ENCODE peak calls at places on chromosomes 12 and 14, in seven cellular contexts. C is mesendoderm, N is mesenchymal stem cell, T is trophoblast cell, O is neuronal stem cell, B is H1, E is IMR-90. V is an unnamed sample. For H3K4me1, the result is how much of the 10 kb centered on the place peaks cover.

GRCh38 chr12:25716842-25717241 is 163.8 kb upstream of the LMNTD1 start:
- DNase-seq in C (no peak), E (no peak), N (no peak), O (no peak), B (no peak), T (no peak), V (no peak)

GRCh38 chr12:4645023-4645422 is 3.8 kb downstream of the AKAP3 start:
- DNase-seq in O (no peak), N (peak), C (peak), E (no peak), B (no peak), T (no peak), V (no peak)

GRCh38 chr12:39618701-39619100 is 902 bp downstream of the ABCD2 start:
- DNase-seq in N (no peak), T (no peak), E (no peak), O (no peak), B (no peak), C (no peak), V (no peak)

GRCh38 chr12:76075448-76075847 is 9.0 kb downstream of the NAP1L1 start:
- DNase-seq in E (no peak), B (no peak), O (no peak), N (no peak), T (no peak), C (no peak), V (no peak)

GRCh38 chr14:53807580-53807979 is 149.0 kb downstream of the BMP4 start:
- DNase-seq in C (no peak), N (no peak), B (no peak), T (no peak), E (no peak), O (no peak), V (no peak)

GRCh38 chr12:95248604-95249355 is 31.2 kb downstream of the VEZT start:
- DNase-seq in N (peak), E (peak), T (no peak), B (no peak), O (no peak), C (peak), V (no peak)

GRCh38 chr12:112184056-112184887 is 58.9 kb downstream of the TRAFD1 start:
- DNase-seq in O (no peak), N (no peak), T (no peak), B (no peak), C (no peak), E (no peak), V (no peak)

GRCh38 chr12:3885179-3886094 is 12.2 kb upstream of the PARP11 start:
- DNase-seq in B (no peak), C (peak), N (peak), T (peak), O (peak), E (peak), V (no peak)

GRCh38 chr14:72666610-72667009 is 227.3 kb downstream of the DPF3 start:
- DNase-seq in T (peak), E (peak), N (peak), C (no peak), B (no peak), O (no peak), V (no peak)

GRCh38 chr14:94000986-94001385 is 3.9 kb downstream of the CCDC197 start:
- DNase-seq in B (no peak), T (no peak), E (no peak), C (no peak), N (no peak), O (no peak), V (no peak)

GRCh38 chr14:104510794-104511611 is 68.6 kb upstream of the C14orf180 start:
- DNase-seq in B (peak), N (no peak), E (no peak), C (no peak), T (no peak), O (no peak), V (peak)

GRCh38 chr14:104514156-104514848 is 65.3 kb upstream of the C14orf180 start:
- DNase-seq in B (peak), T (no peak), E (no peak), C (no peak), O (no peak), N (no peak), V (peak)

GRCh38 chr14:104513641-104514046 is 65.9 kb upstream of the C14orf180 start:
- DNase-seq in N (no peak), B (peak), C (no peak), T (no peak), O (no peak), E (no peak), V (no peak)

GRCh38 chr14:104512061-104512460 is 67.5 kb upstream of the C14orf180 start:
- DNase-seq in E (no peak), N (no peak), T (no peak), C (no peak), O (no peak), B (peak), V (no peak)

DNA sequence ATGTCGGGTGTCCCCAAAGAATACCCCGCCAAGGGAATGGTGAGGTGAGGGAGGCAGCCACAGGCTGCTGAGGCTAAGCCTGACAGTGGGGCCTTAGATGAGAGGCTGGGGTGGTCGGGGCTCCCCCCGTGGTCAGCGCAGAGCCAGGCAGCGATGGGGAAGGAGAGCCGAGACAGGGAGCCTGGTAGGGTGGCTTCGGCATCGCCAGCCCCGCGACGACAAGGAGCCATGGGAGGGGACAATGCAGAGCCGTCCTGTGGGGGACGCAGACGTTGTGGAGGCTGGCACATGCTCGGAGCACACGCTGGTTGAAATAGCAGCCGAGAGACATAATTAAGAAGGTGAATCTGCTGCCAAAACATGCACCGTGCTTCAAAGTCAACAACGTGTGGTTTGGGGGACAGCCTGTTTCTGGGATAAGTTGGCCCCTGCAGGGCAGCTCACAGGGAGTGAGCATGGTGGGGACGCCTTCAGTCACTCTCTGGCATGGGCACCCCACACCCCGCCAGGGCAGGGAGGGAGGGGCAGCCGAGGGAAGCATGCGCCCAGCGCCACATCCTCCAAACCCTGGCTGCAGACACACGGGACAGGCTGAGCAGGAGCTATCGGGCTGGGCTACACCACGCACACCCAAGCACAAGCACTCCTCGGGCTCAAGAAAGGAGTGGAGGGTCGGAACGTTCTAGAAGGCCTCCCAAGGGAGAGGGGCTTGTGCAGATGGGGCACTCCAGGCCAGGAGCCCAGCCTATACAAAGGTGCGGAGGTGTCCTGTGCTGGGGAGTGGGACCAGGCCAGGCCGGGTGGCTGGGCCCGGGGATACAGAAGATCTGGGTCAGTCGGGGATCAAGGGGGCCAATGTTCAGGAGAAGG is 66.6 kb upstream of the C14orf180 start:
- DNase-seq in C (no peak), N (no peak), O (no peak), B (peak), E (no peak), T (no peak), V (peak)
- H2BK5ac ChIP-seq in C (no peak), N (no peak), O (no peak), B (no peak), E (no peak), T (no peak), V (no peak)

DNA sequence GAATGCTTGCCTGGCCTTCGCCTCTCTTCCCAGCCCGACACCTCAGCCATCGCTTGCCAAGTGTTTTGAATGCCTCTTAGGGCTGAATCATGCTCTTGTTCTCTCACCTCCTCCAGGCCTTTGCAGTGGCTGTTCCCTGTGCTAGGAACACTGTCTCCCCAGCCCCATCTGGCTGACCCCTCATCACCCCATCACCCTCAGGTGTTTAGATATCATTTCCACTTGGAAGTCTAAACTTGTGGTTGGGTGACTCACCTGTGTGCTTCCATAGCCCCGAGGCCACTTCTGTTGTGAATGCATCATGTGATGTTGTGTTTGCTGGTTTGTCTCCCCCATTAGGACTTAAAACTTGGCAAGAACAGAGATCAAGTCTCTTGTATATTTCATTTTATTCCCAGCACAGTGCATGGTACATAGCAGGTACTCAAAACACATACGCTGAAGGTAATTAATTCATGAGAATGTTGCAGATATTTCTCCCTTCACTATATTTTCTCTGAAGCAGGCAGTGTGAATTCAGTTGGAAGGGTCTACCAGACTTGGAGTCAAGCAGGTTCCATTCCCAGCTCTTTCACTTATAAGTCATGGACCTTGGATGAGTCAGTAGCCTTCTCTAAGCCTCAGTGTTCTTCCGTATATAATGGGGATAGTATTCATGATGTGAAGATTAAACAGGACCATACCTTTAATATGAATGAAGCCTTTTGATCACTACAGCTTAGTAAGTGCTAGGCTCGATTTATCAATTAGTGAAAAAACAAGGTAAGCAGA is 67.8 kb downstream of the HRK start:
- DNase-seq in O (no peak), T (no peak), N (peak), C (no peak), E (peak), B (no peak), V (no peak)
- H3K4me1 ChIP-seq in O (under half), T (under half), N (under half), C (under half), E (under half), B (under half), V (under half)

DNA sequence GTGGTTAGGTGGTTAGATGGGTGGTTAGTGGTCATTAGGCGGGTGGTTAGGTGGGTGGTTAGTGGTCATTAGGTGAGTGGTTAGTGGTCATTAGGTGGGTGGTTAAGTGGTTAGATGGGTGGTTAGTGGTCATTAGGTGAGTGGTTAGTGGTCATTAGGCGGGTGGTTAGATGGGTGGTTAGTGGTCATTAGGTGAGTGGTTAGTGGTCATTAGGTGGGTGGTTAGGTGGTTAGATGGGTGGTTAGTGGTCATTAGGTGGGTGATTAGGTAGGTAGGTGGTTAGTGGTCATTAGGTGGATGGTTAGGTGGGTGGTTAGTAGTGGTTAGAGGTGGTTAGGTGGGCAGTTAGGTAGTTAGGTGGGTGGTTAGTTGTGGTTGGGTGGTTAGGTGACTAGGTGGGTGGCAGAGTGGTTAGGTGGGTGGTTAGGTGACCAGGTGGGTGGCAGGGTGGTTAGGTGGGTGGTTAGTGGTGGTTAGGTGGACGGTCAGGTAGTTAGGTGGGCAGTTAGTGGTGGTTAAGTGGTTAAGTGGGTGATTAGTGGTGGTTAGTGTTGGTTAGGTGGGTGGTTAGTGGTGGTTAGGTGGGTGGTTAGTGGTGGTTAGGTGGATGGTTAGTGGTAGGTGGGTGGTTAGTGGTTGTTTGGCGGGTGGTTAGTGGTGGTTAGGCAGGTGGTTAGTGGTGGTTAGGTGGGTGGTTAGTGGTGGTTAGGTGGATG is 8.0 kb upstream of the TMEM119 start:
- DNase-seq in E (no peak), T (no peak), O (no peak), N (no peak), C (no peak), B (no peak), V (no peak)
- H2BK5ac ChIP-seq in E (no peak), T (no peak), O (no peak), N (no peak), C (no peak), B (no peak), V (no peak)

GRCh38 chr12:43378448-43378847 is 173.6 kb downstream of the ADAMTS20 start:
- DNase-seq in N (no peak), T (no peak), B (no peak), C (no peak), O (no peak), E (no peak), V (no peak)
- H3K4me1 ChIP-seq in N (under half), T (under half), B (under half), C (under half), O (under half), E (under half), V (under half)

GRCh38 chr14:30623412-30624131 is 1.5 kb downstream of the SCFD1 start:
- DNase-seq in N (no peak), O (no peak), T (no peak), B (no peak), C (no peak), E (no peak), V (no peak)

GRCh38 chr14:30621354-30621953 is 665 bp upstream of the SCFD1 start:
- DNase-seq in N (no peak), B (peak), E (peak), O (peak), T (peak), C (peak), V (peak)

GRCh38 chr14:30624132-30624423 is 2.0 kb downstream of the SCFD1 start:
- DNase-seq in B (no peak), E (no peak), T (no peak), O (no peak), C (no peak), N (no peak), V (no peak)

GRCh38 chr14:30621954-30622830 is at the start of gene SCFD1:
- DNase-seq in C (peak), E (peak), O (peak), N (peak), T (peak), B (peak), V (peak)

GRCh38 chr14:30620178-30620577 is 1.9 kb upstream of the SCFD1 start:
- DNase-seq in B (no peak), O (no peak), N (peak), T (peak), C (no peak), E (peak), V (no peak)
- H2BK5ac ChIP-seq in B (no peak), O (no peak), N (no peak), T (no peak), C (no peak), E (no peak), V (no peak)

GRCh38 chr14:75277000-75277795 is 1.4 kb upstream of the FOS start:
- DNase-seq in T (peak), O (peak), N (peak), C (peak), E (peak), B (peak), V (peak)

GRCh38 chr14:75277796-75278421 is 719 bp upstream of the FOS start:
- DNase-seq in O (peak), N (no peak), E (peak), T (no peak), B (no peak), C (no peak), V (no peak)

GRCh38 chr14:75279739-75280447 is 1.3 kb downstream of the FOS start:
- DNase-seq in E (peak), O (no peak), T (peak), B (peak), C (peak), N (peak), V (peak)

GRCh38 chr14:75279153-75279738 is 618 bp downstream of the FOS start:
- DNase-seq in O (no peak), T (no peak), N (peak), E (peak), B (no peak), C (peak), V (no peak)

DNA sequence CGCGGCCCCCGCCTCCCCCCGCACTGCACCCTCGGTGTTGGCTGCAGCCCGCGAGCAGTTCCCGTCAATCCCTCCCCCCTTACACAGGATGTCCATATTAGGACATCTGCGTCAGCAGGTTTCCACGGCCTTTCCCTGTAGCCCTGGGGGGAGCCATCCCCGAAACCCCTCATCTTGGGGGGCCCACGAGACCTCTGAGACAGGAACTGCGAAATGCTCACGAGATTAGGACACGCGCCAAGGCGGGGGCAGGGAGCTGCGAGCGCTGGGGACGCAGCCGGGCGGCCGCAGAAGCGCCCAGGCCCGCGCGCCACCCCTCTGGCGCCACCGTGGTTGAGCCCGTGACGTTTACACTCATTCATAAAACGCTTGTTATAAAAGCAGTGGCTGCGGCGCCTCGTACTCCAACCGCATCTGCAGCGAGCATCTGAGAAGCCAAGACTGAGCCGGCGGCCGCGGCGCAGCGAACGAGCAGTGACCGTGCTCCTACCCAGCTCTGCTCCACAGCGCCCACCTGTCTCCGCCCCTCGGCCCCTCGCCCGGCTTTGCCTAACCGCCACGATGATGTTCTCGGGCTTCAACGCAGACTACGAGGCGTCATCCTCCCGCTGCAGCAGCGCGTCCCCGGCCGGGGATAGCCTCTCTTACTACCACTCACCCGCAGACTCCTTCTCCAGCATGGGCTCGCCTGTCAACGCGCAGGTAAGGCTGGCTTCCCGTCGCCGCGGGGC is at the start of gene FOS:
- DNase-seq in O (peak), N (peak), C (peak), B (peak), T (peak), E (peak), V (peak)
- H3K4me1 ChIP-seq in O (under half), N (under half), C (under half), B (under half), T (under half), E (under half), V (under half)

GRCh38 chr14:90387201-90387600 is 9.6 kb upstream of the CALM1 start:
- DNase-seq in E (peak), N (no peak), T (no peak), C (no peak), O (no peak), B (no peak), V (no peak)

GRCh38 chr14:90393966-90394365 is 2.9 kb upstream of the CALM1 start:
- DNase-seq in N (no peak), C (no peak), E (no peak), T (no peak), B (no peak), O (no peak), V (no peak)

GRCh38 chr14:90384543-90384911 is 12.3 kb upstream of the CALM1 start:
- DNase-seq in B (no peak), E (peak), N (no peak), T (no peak), O (no peak), C (no peak), V (no peak)

GRCh38 chr14:90388437-90388836 is 8.4 kb upstream of the CALM1 start:
- DNase-seq in E (peak), N (peak), C (peak), B (no peak), O (no peak), T (no peak), V (peak)

GRCh38 chr14:90388982-90389381 is 7.8 kb upstream of the CALM1 start:
- DNase-seq in T (no peak), B (no peak), O (no peak), C (no peak), N (no peak), E (peak), V (no peak)
- H2BK5ac ChIP-seq in T (no peak), B (no peak), O (no peak), C (no peak), N (no peak), E (no peak), V (no peak)

GRCh38 chr14:104444159-104445030 is 135.2 kb upstream of the C14orf180 start:
- DNase-seq in T (no peak), E (no peak), B (no peak), C (no peak), N (no peak), O (no peak), V (no peak)
- H3K4me1 ChIP-seq in T (under half), E (under half), B (under half), C (under half), N (under half), O (under half), V (under half)

GRCh38 chr12:104752016-104752415 is 206.1 kb downstream of the SLC41A2 start:
- DNase-seq in E (no peak), C (no peak), N (no peak), T (no peak), O (no peak), B (no peak), V (peak)
- H2BK5ac ChIP-seq in E (no peak), C (no peak), N (no peak), T (no peak), O (no peak), B (no peak), V (no peak)

V was measured in H9.